ENCODE peak calls at places on chromosomes 6 and 20, in seven cellular contexts. G is esophagus squamous epithelium, H is GM12865, E is sigmoid colon, N is osteocyte, I is brain microvascular endothelial cell, V is mesothelial cell of epicardium. O is an unnamed sample.

GRCh38 chr6:57434944-57435343 is 117.5 kb downstream of the PRIM2 start:
- DNase-seq in V (no peak), I (no peak), H (no peak), G (no peak), E (no peak), N (no peak), O (no peak)

GRCh38 chr6:16690244-16691142 is 70.8 kb downstream of the ATXN1 start:
- DNase-seq in I (no peak), H (peak; percentile 72), N (no peak), V (no peak), E (no peak), G (no peak), O (no peak)

GRCh38 chr6:26187981-26188635 is 100.9 kb downstream of the HFE start:
- DNase-seq in E (no peak), I (no peak), N (no peak), H (peak; percentile 86), G (no peak), V (peak; percentile 43), O (no peak)

GRCh38 chr6:106966671-106967522 is 7.6 kb downstream of the CD24 start:
- DNase-seq in H (no peak), N (no peak), G (no peak), V (no peak), E (no peak), I (no peak), O (no peak)

GRCh38 chr20:58701431-58702160 is 9.0 kb downstream of the NPEPL1 start:
- DNase-seq in E (peak; percentile 60), V (peak; percentile 35), N (peak; percentile 73), I (no peak), G (no peak), H (no peak), O (no peak)

GRCh38 chr6:150739711-150740349 is 125.7 kb upstream of the MTHFD1L start:
- DNase-seq in I (no peak), H (no peak), G (no peak), E (no peak), V (no peak), N (no peak), O (no peak)

GRCh38 chr6:15429146-15430110 is 183.6 kb downstream of the JARID2 start:
- DNase-seq in E (no peak), H (no peak), G (no peak), V (no peak), I (peak; percentile 76), N (no peak), O (no peak)

GRCh38 chr20:60046860-60047259 is 88.6 kb downstream of the CDH26 start:
- DNase-seq in E (no peak), H (no peak), N (no peak), I (no peak), G (no peak), V (no peak), O (no peak)

GRCh38 chr20:32973077-32973717 is 31.0 kb downstream of the SUN5 start:
- DNase-seq in N (no peak), G (no peak), V (no peak), H (no peak), I (no peak), E (no peak), O (no peak)

GRCh38 chr6:137378100-137378390 is 116.1 kb downstream of the OLIG3 start:
- DNase-seq in E (no peak), H (no peak), N (no peak), V (no peak), G (no peak), I (no peak), O (no peak)

GRCh38 chr6:143805832-143806281 is 37.3 kb upstream of the LTV1 start:
- DNase-seq in E (no peak), I (no peak), N (no peak), G (no peak), V (no peak), H (no peak), O (no peak)

GRCh38 chr20:62062661-62063600 is 2.8 kb downstream of the TAF4 start:
- DNase-seq in G (no peak), V (no peak), I (no peak), E (no peak), N (no peak), H (no peak), O (no peak)

GRCh38 chr20:34390769-34391447 is 27.8 kb downstream of the ITCH start:
- DNase-seq in I (peak; percentile 94), V (no peak), N (peak; percentile 49), E (peak; percentile 73), H (no peak), G (no peak), O (peak; percentile 97)

GRCh38 chr6:107114213-107114871 is 973 bp downstream of the BEND3 start:
- DNase-seq in V (peak; percentile 92), H (peak; percentile 90), E (peak; percentile 90), G (no peak), I (peak; percentile 53), N (peak; percentile 96), O (peak; percentile 92)

GRCh38 chr6:81962198-81962597 is 209.7 kb upstream of the TENT5A start:
- DNase-seq in G (no peak), I (no peak), E (no peak), N (no peak), H (no peak), V (no peak), O (no peak)

GRCh38 chr6:154232013-154232920 is 124.3 kb downstream of the IPCEF1 start:
- DNase-seq in G (no peak), H (no peak), N (no peak), I (peak; percentile 38), E (no peak), V (no peak), O (no peak)

GRCh38 chr6:34658605-34659218 is 37.9 kb downstream of the ILRUN start:
- DNase-seq in G (no peak), I (no peak), N (no peak), V (no peak), H (no peak), E (no peak), O (no peak)

GRCh38 chr20:41005361-41005729 is 23.3 kb upstream of the TOP1 start:
- DNase-seq in E (peak; percentile 97), N (no peak), G (peak; percentile 40), H (no peak), I (peak; percentile 93), V (peak; percentile 75), O (peak; percentile 90)

GRCh38 chr6:56246941-56247653 is at the start of gene COL21A1:
- DNase-seq in I (no peak), E (peak; percentile 81), N (peak; percentile 87), V (peak; percentile 68), H (no peak), G (no peak), O (peak; percentile 71)

GRCh38 chr6:134240664-134241431 is 77.1 kb downstream of the SGK1 start:
- DNase-seq in I (no peak), G (peak; percentile 36), H (peak; percentile 67), E (peak; percentile 80), N (no peak), V (no peak), O (no peak)

GRCh38 chr6:105711216-105711615 is 308.3 kb upstream of the PREP start:
- DNase-seq in E (no peak), N (no peak), I (peak; percentile 18), G (no peak), H (no peak), V (no peak), O (no peak)

GRCh38 chr6:118313208-118313607 is 234.9 kb upstream of the PLN start:
- DNase-seq in N (no peak), G (no peak), E (no peak), I (no peak), V (no peak), H (no peak), O (no peak)

GRCh38 chr20:45011108-45011526 is 44.8 kb downstream of the STK4 start:
- DNase-seq in H (peak; percentile 45), V (peak; percentile 44), N (no peak), E (no peak), I (peak; percentile 80), G (no peak), O (peak; percentile 75)
- TF ChIP-seq CTCF in H (peak; percentile 52), V (peak; percentile 15), N (peak; percentile 86), E (peak; percentile 61), I (peak; percentile 80), G (peak; percentile 62), O (peak; percentile 74)

DNA sequence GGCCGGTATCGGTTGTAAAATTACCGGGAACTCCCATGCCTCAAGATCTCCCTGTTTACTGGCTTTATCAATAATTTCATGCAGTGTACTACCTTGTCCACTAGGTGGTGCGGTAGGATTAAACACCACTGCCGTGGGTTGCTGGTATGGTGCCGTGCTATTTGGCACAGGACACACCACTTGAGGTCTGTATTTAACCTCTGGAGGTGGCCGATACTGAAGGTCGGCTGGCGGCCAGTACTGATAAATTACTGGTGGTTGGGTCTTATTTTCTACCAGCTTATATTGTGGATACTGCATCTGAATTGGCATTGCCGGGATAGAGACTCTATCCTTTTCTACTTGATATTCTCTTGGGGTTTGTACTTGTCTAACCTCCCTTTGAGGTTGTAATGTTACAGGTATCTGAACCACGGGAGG is 14.3 kb upstream of the PTCRA start:
- DNase-seq in E (peak; percentile 90), I (peak; percentile 78), V (peak; percentile 70), G (peak; percentile 18), H (peak; percentile 88), N (peak; percentile 88), O (peak; percentile 89)
- TF ChIP-seq CTCF in E (peak; percentile 89), I (peak; percentile 80), V (peak; percentile 94), G (peak; percentile 95), H (peak; percentile 79), N (peak; percentile 87), O (peak; percentile 82)

DNA sequence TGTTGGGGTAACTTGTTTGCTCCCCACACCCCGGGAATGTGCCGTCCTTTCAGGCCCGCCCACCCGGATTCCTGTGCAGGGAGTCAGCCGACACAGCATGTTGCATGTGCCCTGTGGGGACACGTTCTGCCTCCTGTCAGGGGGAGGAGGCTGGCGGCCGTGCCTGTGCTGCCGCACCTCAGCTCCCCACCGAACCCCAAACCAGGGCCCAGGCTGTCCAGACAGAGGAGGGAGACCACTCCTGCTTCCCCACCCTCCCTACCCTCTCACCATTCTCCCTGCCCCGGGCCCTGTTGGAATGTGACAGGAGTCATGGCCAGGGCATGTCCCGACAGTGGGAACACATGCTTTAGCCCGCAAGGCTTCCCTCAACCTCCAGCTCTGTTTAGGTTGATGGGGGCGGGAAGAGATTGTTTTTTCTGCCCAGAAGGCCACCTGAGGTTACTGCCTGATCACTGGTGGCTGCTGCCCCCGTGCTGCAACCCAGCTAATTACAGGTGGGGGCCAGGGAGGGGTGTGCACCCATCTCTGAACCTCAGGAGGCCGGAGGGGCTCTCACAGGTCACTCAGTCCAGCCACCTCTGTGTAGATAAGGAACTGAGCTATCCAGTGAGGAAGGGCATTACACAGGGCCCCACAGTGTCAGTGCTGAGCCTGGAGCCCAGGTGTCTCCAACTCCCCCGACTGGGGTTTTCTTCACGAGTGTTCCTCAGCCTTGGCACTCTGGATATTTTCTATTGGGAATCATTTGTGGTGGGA is 13.6 kb downstream of the LRRC73 start:
- DNase-seq in N (no peak), G (no peak), V (no peak), E (no peak), I (peak; percentile 38), H (peak; percentile 35), O (peak; percentile 75)
- TF ChIP-seq CTCF in N (peak; percentile 64), G (peak; percentile 72), V (no peak), E (peak; percentile 62), I (peak; percentile 77), H (peak; percentile 45), O (peak; percentile 89)

DNA sequence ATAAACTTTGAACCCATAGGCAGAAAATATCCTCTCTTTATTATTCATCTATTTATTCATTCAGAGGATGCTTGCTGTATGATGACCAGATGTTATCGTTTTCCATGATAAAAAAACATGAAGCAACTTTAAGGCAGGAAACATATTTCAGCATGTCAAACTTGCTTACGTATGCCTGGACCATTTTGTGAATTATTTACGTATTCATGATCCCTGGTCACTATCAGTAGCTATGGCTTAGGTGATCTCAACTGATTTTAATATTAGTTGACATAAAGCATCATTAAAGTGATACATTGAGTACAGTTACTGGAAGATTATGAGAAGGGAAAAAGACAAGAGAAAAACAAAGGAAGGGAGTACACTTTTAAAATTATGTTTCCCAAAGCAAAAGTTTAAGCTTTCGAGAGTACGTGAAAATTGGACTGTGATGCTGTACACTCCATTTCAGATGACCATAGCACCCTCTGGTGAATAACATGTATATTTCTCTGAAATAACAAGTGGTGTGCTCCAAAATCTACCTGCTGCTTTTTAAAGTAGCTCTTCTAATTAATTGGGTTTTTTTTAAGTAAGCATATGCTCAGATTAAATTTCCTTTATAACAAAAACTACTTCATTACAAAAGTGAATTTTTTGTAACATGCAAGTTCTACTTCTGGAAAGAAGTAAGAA is 215.1 kb upstream of the HSF2 start:
- DNase-seq in H (no peak), E (no peak), V (no peak), I (no peak), N (no peak), G (no peak), O (no peak)
- TF ChIP-seq CTCF in H (no peak), E (peak; percentile 49), V (peak; percentile 34), I (peak; percentile 40), N (peak; percentile 73), G (peak; percentile 57), O (no peak)

O was measured in Calu3.